ENCODE peak calls at places on chromosomes 5 and 9, in six cellular contexts. S is GM19239, G is foreskin fibroblast, H is T-cell, K is A549, O is Peyer's patch. Z is an unnamed sample.
A peak's percentile ranks its signal among the peaks of the same experiment; 100 is the strongest.

GRCh38 chr5:88883059-88883565 is at the start of gene MEF2C:
- DNase-seq in O (peak; percentile 84), S (no peak), G (peak; percentile 89), K (peak; percentile 4), H (no peak), Z (peak; percentile 97)

GRCh38 chr5:137148656-137149055 is 350.5 kb downstream of the SPOCK1 start:
- DNase-seq in H (no peak), O (no peak), G (no peak), K (no peak), S (no peak), Z (no peak)

GRCh38 chr5:36875789-36876388 is 680 bp upstream of the NIPBL start:
- DNase-seq in K (peak; percentile 75), S (no peak), G (peak; percentile 93), O (peak; percentile 92), H (peak; percentile 57), Z (peak; percentile 86)

GRCh38 chr9:19085295-19085694 is 17.4 kb downstream of the HAUS6 start:
- DNase-seq in K (peak; percentile 23), H (no peak), S (no peak), G (peak; percentile 9), O (no peak), Z (peak; percentile 54)

GRCh38 chr5:15897609-15898008 is 282.0 kb downstream of the MARCHF11 start:
- DNase-seq in K (no peak), S (no peak), O (no peak), H (no peak), G (peak; percentile 42), Z (no peak)

GRCh38 chr5:91469517-91470165 is 86.5 kb upstream of the ARRDC3 start:
- DNase-seq in K (no peak), O (no peak), H (no peak), G (peak; percentile 32), S (no peak), Z (peak; percentile 89)

GRCh38 chr9:130756037-130756436 is 62.5 kb downstream of the EXOSC2 start:
- DNase-seq in H (no peak), K (no peak), S (no peak), O (no peak), G (no peak), Z (no peak)

GRCh38 chr5:74935752-74936091 is 69.5 kb upstream of the FAM169A start:
- DNase-seq in S (no peak), O (no peak), K (no peak), H (no peak), G (no peak), Z (no peak)

GRCh38 chr5:72379936-72380335 is 59.8 kb downstream of the PTCD2 start:
- DNase-seq in S (no peak), K (no peak), H (no peak), G (peak; percentile 50), O (no peak), Z (no peak)

GRCh38 chr9:33130501-33130900 is 36.6 kb downstream of the B4GALT1 start:
- DNase-seq in G (peak; percentile 27), K (no peak), H (no peak), S (no peak), O (no peak), Z (no peak)

GRCh38 chr5:178273665-178274541 is 41.3 kb upstream of the PHYKPL start:
- DNase-seq in K (no peak), G (no peak), H (no peak), O (no peak), S (no peak), Z (no peak)

GRCh38 chr5:157866536-157866935 is 7.6 kb upstream of the CLINT1 start:
- DNase-seq in G (no peak), S (no peak), H (no peak), O (no peak), K (no peak), Z (no peak)

GRCh38 chr9:76766126-76766525 is 1.9 kb downstream of the PCA3 start:
- DNase-seq in G (no peak), O (no peak), S (no peak), K (no peak), H (no peak), Z (no peak)

GRCh38 chr5:137320056-137321045 is 178.8 kb downstream of the SPOCK1 start:
- DNase-seq in H (no peak), G (peak; percentile 76), S (peak; percentile 49), O (peak; percentile 54), K (peak; percentile 54), Z (peak; percentile 69)

GRCh38 chr9:87548159-87548558 is 50.5 kb downstream of the DAPK1 start:
- DNase-seq in H (no peak), O (no peak), G (no peak), K (no peak), S (no peak), Z (no peak)

GRCh38 chr5:157186309-157187045 is 5.8 kb downstream of the ITK start:
- DNase-seq in K (no peak), H (no peak), S (no peak), G (no peak), O (no peak), Z (no peak)

GRCh38 chr9:110443146-110443877 is 105.6 kb upstream of the TXNDC8 start:
- DNase-seq in K (peak; percentile 19), O (no peak), H (no peak), G (peak; percentile 88), S (no peak), Z (no peak)

GRCh38 chr5:78735834-78736463 is 87.4 kb upstream of the LHFPL2 start:
- DNase-seq in G (no peak), K (no peak), H (no peak), S (no peak), O (no peak), Z (no peak)

GRCh38 chr5:150627731-150628545 is 12.5 kb upstream of the SYNPO start:
- DNase-seq in O (no peak), K (no peak), S (no peak), G (peak; percentile 50), H (no peak), Z (no peak)

GRCh38 chr5:151451626-151452520 is 4.5 kb downstream of the SLC36A1 start:
- DNase-seq in G (peak; percentile 70), H (no peak), K (peak; percentile 11), S (peak; percentile 13), O (no peak), Z (no peak)

GRCh38 chr9:22483528-22484060 is 37.0 kb downstream of the DMRTA1 start:
- DNase-seq in O (no peak), S (no peak), G (no peak), H (no peak), K (no peak), Z (no peak)

GRCh38 chr5:140565024-140565779 is 574 bp downstream of the SLC35A4 start:
- DNase-seq in H (no peak), O (no peak), G (peak; percentile 47), K (no peak), S (no peak), Z (no peak)

GRCh38 chr9:124624735-124624992 is 117.5 kb upstream of the NR5A1 start:
- DNase-seq in K (no peak), O (no peak), H (no peak), G (no peak), S (no peak), Z (no peak)

GRCh38 chr9:109319072-109319630 is 1.7 kb downstream of the EPB41L4B start:
- DNase-seq in G (no peak), S (no peak), O (peak; percentile 63), H (no peak), K (no peak), Z (no peak)

GRCh38 chr9:86545085-86545484 is 190.9 kb upstream of the TUT7 start:
- DNase-seq in O (no peak), H (no peak), K (no peak), S (no peak), G (peak; percentile 24), Z (no peak)

GRCh38 chr5:65102826-65103673 is 334.3 kb downstream of the CWC27 start:
- DNase-seq in O (peak; percentile 85), G (peak; percentile 67), H (peak; percentile 43), K (peak; percentile 62), S (peak; percentile 57), Z (peak; percentile 25)

GRCh38 chr5:9497347-9497746 is 48.5 kb downstream of the SEMA5A start:
- DNase-seq in O (no peak), K (no peak), G (no peak), S (no peak), H (no peak), Z (no peak)

GRCh38 chr5:151678146-151678545 is 8.6 kb downstream of the SPARC start:
- DNase-seq in H (no peak), S (no peak), K (no peak), G (peak; percentile 82), O (no peak), Z (peak; percentile 20)

GRCh38 chr5:149618581-149619248 is 37.4 kb downstream of the ARHGEF37 start:
- DNase-seq in K (peak; percentile 73), S (no peak), H (no peak), O (peak; percentile 68), G (peak; percentile 81), Z (peak; percentile 65)

GRCh38 chr5:51433052-51433710 is 49.9 kb downstream of the ISL1 start:
- DNase-seq in S (no peak), O (no peak), G (peak; percentile 13), H (no peak), K (no peak), Z (no peak)

GRCh38 chr5:106269252-106269843 is 1401.4 kb downstream of the EFNA5 start:
- DNase-seq in G (peak; percentile 69), S (no peak), H (no peak), O (no peak), K (peak; percentile 31), Z (peak; percentile 18)

GRCh38 chr5:177389368-177390169 is 5.3 kb downstream of the SLC34A1 start:
- DNase-seq in K (no peak), H (peak; percentile 59), O (peak; percentile 70), S (no peak), G (peak; percentile 96), Z (no peak)